ENCODE peak calls at places on chromosomes 6 and 20, in seven cellular contexts. One of them, this sample, is unnamed.

GRCh38 chr6:42898891-42899361 is 16.9 kb upstream of the PTCRA start:
- DNase-seq in endothelial cell of umbilical vein: peak; percentile 64
- DNase-seq in breast epithelium: no peak
- DNase-seq in H1: peak; percentile 88
- DNase-seq in GM12891: no peak
- DNase-seq in HepG2: peak; percentile 74
- DNase-seq in sigmoid colon: peak; percentile 85
- DNase-seq in this sample: no peak

GRCh38 chr20:2521369-2522305 is 12.9 kb upstream of the ZNF343 start:
- DNase-seq in endothelial cell of umbilical vein: peak; percentile 51
- DNase-seq in breast epithelium: no peak
- DNase-seq in H1: peak; percentile 78
- DNase-seq in GM12891: no peak
- DNase-seq in HepG2: peak; percentile 45
- DNase-seq in sigmoid colon: no peak
- DNase-seq in this sample: no peak

GRCh38 chr6:145929037-145929633 is 35.0 kb downstream of the SHPRH start:
- DNase-seq in endothelial cell of umbilical vein: peak; percentile 53
- DNase-seq in breast epithelium: no peak
- DNase-seq in H1: no peak
- DNase-seq in GM12891: no peak
- DNase-seq in HepG2: peak; percentile 49
- DNase-seq in sigmoid colon: no peak
- DNase-seq in this sample: no peak

GRCh38 chr6:127554435-127555006 is 22.5 kb upstream of the C6orf58 start:
- DNase-seq in endothelial cell of umbilical vein: peak; percentile 27
- DNase-seq in breast epithelium: no peak
- DNase-seq in H1: no peak
- DNase-seq in GM12891: no peak
- DNase-seq in HepG2: peak; percentile 46
- DNase-seq in sigmoid colon: no peak
- DNase-seq in this sample: no peak

GRCh38 chr6:160013987-160014868 is 45.3 kb downstream of the IGF2R start:
- DNase-seq in endothelial cell of umbilical vein: no peak
- DNase-seq in breast epithelium: no peak
- DNase-seq in H1: no peak
- DNase-seq in GM12891: no peak
- DNase-seq in HepG2: peak; percentile 16
- DNase-seq in sigmoid colon: no peak
- DNase-seq in this sample: no peak

GRCh38 chr6:104796031-104796785 is 63.5 kb downstream of the HACE1 start:
- DNase-seq in endothelial cell of umbilical vein: no peak
- DNase-seq in breast epithelium: no peak
- DNase-seq in H1: no peak
- DNase-seq in GM12891: no peak
- DNase-seq in HepG2: no peak
- DNase-seq in sigmoid colon: no peak
- DNase-seq in this sample: no peak

GRCh38 chr6:107070686-107071085 is 42.7 kb downstream of the MTRES1 start:
- DNase-seq in endothelial cell of umbilical vein: no peak
- DNase-seq in breast epithelium: no peak
- DNase-seq in H1: no peak
- DNase-seq in GM12891: no peak
- DNase-seq in HepG2: no peak
- DNase-seq in sigmoid colon: no peak
- DNase-seq in this sample: no peak

GRCh38 chr6:33761922-33762629 is 15.4 kb upstream of the IP6K3 start:
- DNase-seq in endothelial cell of umbilical vein: peak; percentile 28
- DNase-seq in breast epithelium: peak; percentile 66
- DNase-seq in H1: peak; percentile 75
- DNase-seq in GM12891: peak; percentile 50
- DNase-seq in HepG2: peak; percentile 87
- DNase-seq in sigmoid colon: peak; percentile 88
- DNase-seq in this sample: no peak

GRCh38 chr6:127514396-127515227 is 4.5 kb downstream of the MTCL3 start:
- DNase-seq in endothelial cell of umbilical vein: no peak
- DNase-seq in breast epithelium: no peak
- DNase-seq in H1: peak; percentile 71
- DNase-seq in GM12891: no peak
- DNase-seq in HepG2: no peak
- DNase-seq in sigmoid colon: no peak
- DNase-seq in this sample: no peak

GRCh38 chr6:152636675-152637421 is at the start of gene SYNE1:
- DNase-seq in endothelial cell of umbilical vein: no peak
- DNase-seq in breast epithelium: no peak
- DNase-seq in H1: peak; percentile 72
- DNase-seq in GM12891: no peak
- DNase-seq in HepG2: no peak
- DNase-seq in sigmoid colon: peak; percentile 68
- DNase-seq in this sample: peak; percentile 29

GRCh38 chr6:130964289-130964688 is 98.8 kb downstream of the EPB41L2 start:
- DNase-seq in endothelial cell of umbilical vein: no peak
- DNase-seq in breast epithelium: no peak
- DNase-seq in H1: no peak
- DNase-seq in GM12891: no peak
- DNase-seq in HepG2: no peak
- DNase-seq in sigmoid colon: no peak
- DNase-seq in this sample: no peak

GRCh38 chr6:48144024-48144423 is 33.0 kb upstream of the PTCHD4 start:
- DNase-seq in endothelial cell of umbilical vein: no peak
- DNase-seq in breast epithelium: no peak
- DNase-seq in H1: no peak
- DNase-seq in GM12891: no peak
- DNase-seq in HepG2: no peak
- DNase-seq in sigmoid colon: no peak
- DNase-seq in this sample: no peak

GRCh38 chr20:37500311-37500710 is 20.7 kb upstream of the NNAT start:
- DNase-seq in endothelial cell of umbilical vein: no peak
- DNase-seq in breast epithelium: no peak
- DNase-seq in H1: no peak
- DNase-seq in GM12891: no peak
- DNase-seq in HepG2: no peak
- DNase-seq in sigmoid colon: peak; percentile 37
- DNase-seq in this sample: no peak

GRCh38 chr6:2714359-2714895 is 36.3 kb downstream of the MYLK4 start:
- DNase-seq in endothelial cell of umbilical vein: peak; percentile 80
- DNase-seq in breast epithelium: no peak
- DNase-seq in H1: no peak
- DNase-seq in GM12891: no peak
- DNase-seq in HepG2: no peak
- DNase-seq in sigmoid colon: no peak
- DNase-seq in this sample: no peak

GRCh38 chr6:83371428-83371827 is 59.4 kb downstream of the ME1 start:
- DNase-seq in endothelial cell of umbilical vein: peak; percentile 45
- DNase-seq in breast epithelium: no peak
- DNase-seq in H1: no peak
- DNase-seq in GM12891: no peak
- DNase-seq in HepG2: no peak
- DNase-seq in sigmoid colon: no peak
- DNase-seq in this sample: no peak

GRCh38 chr6:30687659-30688431 is 1.4 kb upstream of the PPP1R18 start:
- DNase-seq in endothelial cell of umbilical vein: no peak
- DNase-seq in breast epithelium: no peak
- DNase-seq in H1: no peak
- DNase-seq in GM12891: no peak
- DNase-seq in HepG2: no peak
- DNase-seq in sigmoid colon: peak; percentile 73
- DNase-seq in this sample: no peak

GRCh38 chr6:148746363-148747144 is at the start of gene UST:
- DNase-seq in endothelial cell of umbilical vein: peak; percentile 60
- DNase-seq in breast epithelium: peak; percentile 68
- DNase-seq in H1: peak; percentile 82
- DNase-seq in GM12891: no peak
- DNase-seq in HepG2: no peak
- DNase-seq in sigmoid colon: peak; percentile 96
- DNase-seq in this sample: peak; percentile 41

GRCh38 chr20:24034820-24035219 is 46.2 kb upstream of the GGTLC1 start:
- DNase-seq in endothelial cell of umbilical vein: no peak
- DNase-seq in breast epithelium: no peak
- DNase-seq in H1: no peak
- DNase-seq in GM12891: no peak
- DNase-seq in HepG2: peak; percentile 78
- DNase-seq in sigmoid colon: no peak
- DNase-seq in this sample: no peak

GRCh38 chr6:163814494-163815364 is 400.2 kb downstream of the QKI start:
- DNase-seq in endothelial cell of umbilical vein: no peak
- DNase-seq in breast epithelium: no peak
- DNase-seq in H1: no peak
- DNase-seq in GM12891: peak; percentile 28
- DNase-seq in HepG2: no peak
- DNase-seq in sigmoid colon: no peak
- DNase-seq in this sample: no peak

GRCh38 chr6:66396549-66396948 is 689.5 kb upstream of the EYS start:
- DNase-seq in endothelial cell of umbilical vein: no peak
- DNase-seq in breast epithelium: no peak
- DNase-seq in H1: no peak
- DNase-seq in GM12891: no peak
- DNase-seq in HepG2: no peak
- DNase-seq in sigmoid colon: no peak
- DNase-seq in this sample: no peak

GRCh38 chr20:10119336-10119735 is 84.5 kb downstream of the ANKEF1 start:
- DNase-seq in endothelial cell of umbilical vein: no peak
- DNase-seq in breast epithelium: no peak
- DNase-seq in H1: no peak
- DNase-seq in GM12891: no peak
- DNase-seq in HepG2: no peak
- DNase-seq in sigmoid colon: no peak
- DNase-seq in this sample: no peak

DNA sequence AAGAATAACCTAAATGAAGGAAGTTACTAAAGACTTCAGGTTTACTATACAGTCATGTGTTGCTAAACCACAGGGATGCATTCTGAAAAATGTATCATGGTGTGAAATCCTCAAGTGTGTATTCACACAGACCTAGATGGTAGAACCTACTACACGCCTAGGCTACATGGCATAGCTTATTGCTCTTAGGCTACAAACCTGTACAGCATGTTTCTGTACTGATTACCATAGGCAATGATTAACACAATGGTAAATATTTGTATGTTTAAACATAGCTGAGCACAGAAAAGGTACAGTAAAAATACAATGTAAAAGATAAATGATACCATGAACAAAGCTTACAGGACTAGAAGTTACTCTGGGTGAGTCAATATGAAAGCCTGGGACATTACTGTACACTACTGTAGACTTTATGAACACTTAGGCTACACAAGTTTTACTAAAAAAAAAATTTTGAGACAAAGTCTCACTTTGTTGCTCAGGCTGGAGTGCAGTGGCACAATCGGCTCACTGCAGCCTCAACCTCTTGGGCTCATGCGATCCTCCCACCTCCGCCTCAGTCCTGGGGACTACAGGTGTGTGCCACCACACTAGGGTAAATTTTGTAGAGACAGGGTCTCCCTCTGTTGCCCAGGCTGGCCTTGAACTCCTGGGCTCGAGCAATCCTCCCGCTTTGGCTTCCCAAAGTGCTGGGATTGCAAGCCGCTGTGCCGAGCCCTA is 36.0 kb downstream of the ADNP start:
- DNase-seq in endothelial cell of umbilical vein: no peak
- DNase-seq in breast epithelium: no peak
- DNase-seq in H1: no peak
- DNase-seq in GM12891: no peak
- DNase-seq in HepG2: peak; percentile 86
- DNase-seq in sigmoid colon: no peak
- DNase-seq in this sample: no peak
- TF ChIP-seq POLR2AphosphoS5 in endothelial cell of umbilical vein: no peak
- TF ChIP-seq POLR2AphosphoS5 in breast epithelium: no peak
- TF ChIP-seq POLR2AphosphoS5 in H1: peak; percentile 16
- TF ChIP-seq POLR2AphosphoS5 in GM12891: peak; percentile 40
- TF ChIP-seq POLR2AphosphoS5 in HepG2: no peak
- TF ChIP-seq POLR2AphosphoS5 in sigmoid colon: no peak
- TF ChIP-seq POLR2AphosphoS5 in this sample: peak; percentile 25

GRCh38 chr20:48724891-48725588 is 102.8 kb downstream of the PREX1 start:
- DNase-seq in endothelial cell of umbilical vein: no peak
- DNase-seq in breast epithelium: no peak
- DNase-seq in H1: no peak
- DNase-seq in GM12891: no peak
- DNase-seq in HepG2: no peak
- DNase-seq in sigmoid colon: peak; percentile 41
- DNase-seq in this sample: no peak
- TF ChIP-seq POLR2A in endothelial cell of umbilical vein: no peak
- TF ChIP-seq POLR2A in breast epithelium: no peak
- TF ChIP-seq POLR2A in H1: no peak
- TF ChIP-seq POLR2A in GM12891: no peak
- TF ChIP-seq POLR2A in HepG2: no peak
- TF ChIP-seq POLR2A in sigmoid colon: no peak
- TF ChIP-seq POLR2A in this sample: no peak

DNA sequence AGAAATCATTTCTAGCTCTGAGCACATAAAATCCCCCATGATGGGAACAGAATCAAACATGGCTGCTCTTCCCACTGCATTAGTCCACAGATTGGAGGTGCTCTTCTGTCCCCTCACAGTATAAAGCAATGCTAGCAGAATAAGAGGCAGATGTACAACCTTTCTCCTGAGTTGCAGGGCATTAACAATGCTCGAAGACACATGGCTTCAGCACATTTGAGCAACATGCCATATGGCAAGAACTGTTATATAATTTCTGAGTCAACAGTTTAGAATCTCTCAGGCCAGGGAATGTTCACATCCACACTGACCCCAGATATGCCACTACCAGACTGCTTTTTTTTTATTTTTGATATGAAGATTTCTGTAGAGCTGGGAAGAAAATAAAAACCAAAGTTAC is 119.6 kb downstream of the KIF13A start:
- DNase-seq in endothelial cell of umbilical vein: peak; percentile 64
- DNase-seq in breast epithelium: no peak
- DNase-seq in H1: no peak
- DNase-seq in GM12891: no peak
- DNase-seq in HepG2: peak; percentile 27
- DNase-seq in sigmoid colon: no peak
- DNase-seq in this sample: no peak
- TF ChIP-seq POLR2AphosphoS5 in endothelial cell of umbilical vein: peak; percentile 35
- TF ChIP-seq POLR2AphosphoS5 in breast epithelium: no peak
- TF ChIP-seq POLR2AphosphoS5 in H1: no peak
- TF ChIP-seq POLR2AphosphoS5 in GM12891: no peak
- TF ChIP-seq POLR2AphosphoS5 in HepG2: no peak
- TF ChIP-seq POLR2AphosphoS5 in sigmoid colon: no peak
- TF ChIP-seq POLR2AphosphoS5 in this sample: no peak

GRCh38 chr20:62620624-62621023 is 21.7 kb upstream of the SLCO4A1 start:
- DNase-seq in endothelial cell of umbilical vein: no peak
- DNase-seq in breast epithelium: no peak
- DNase-seq in H1: no peak
- DNase-seq in GM12891: no peak
- DNase-seq in HepG2: no peak
- DNase-seq in sigmoid colon: no peak
- DNase-seq in this sample: no peak

GRCh38 chr20:62621251-62622110 is 20.8 kb upstream of the SLCO4A1 start:
- DNase-seq in endothelial cell of umbilical vein: no peak
- DNase-seq in breast epithelium: no peak
- DNase-seq in H1: no peak
- DNase-seq in GM12891: no peak
- DNase-seq in HepG2: no peak
- DNase-seq in sigmoid colon: no peak
- DNase-seq in this sample: no peak

GRCh38 chr20:62617711-62618483 is 24.4 kb upstream of the SLCO4A1 start:
- DNase-seq in endothelial cell of umbilical vein: peak; percentile 55
- DNase-seq in breast epithelium: no peak
- DNase-seq in H1: no peak
- DNase-seq in GM12891: no peak
- DNase-seq in HepG2: peak; percentile 35
- DNase-seq in sigmoid colon: peak; percentile 81
- DNase-seq in this sample: peak; percentile 58

GRCh38 chr20:62616728-62617621 is 25.3 kb upstream of the SLCO4A1 start:
- DNase-seq in endothelial cell of umbilical vein: peak; percentile 75
- DNase-seq in breast epithelium: no peak
- DNase-seq in H1: peak; percentile 83
- DNase-seq in GM12891: peak; percentile 89
- DNase-seq in HepG2: peak; percentile 71
- DNase-seq in sigmoid colon: peak; percentile 88
- DNase-seq in this sample: peak; percentile 92

GRCh38 chr20:62618622-62619529 is 23.4 kb upstream of the SLCO4A1 start:
- DNase-seq in endothelial cell of umbilical vein: no peak
- DNase-seq in breast epithelium: no peak
- DNase-seq in H1: no peak
- DNase-seq in GM12891: no peak
- DNase-seq in HepG2: no peak
- DNase-seq in sigmoid colon: no peak
- DNase-seq in this sample: peak; percentile 69
- TF ChIP-seq POLR2A in endothelial cell of umbilical vein: no peak
- TF ChIP-seq POLR2A in breast epithelium: no peak
- TF ChIP-seq POLR2A in H1: no peak
- TF ChIP-seq POLR2A in GM12891: no peak
- TF ChIP-seq POLR2A in HepG2: no peak
- TF ChIP-seq POLR2A in sigmoid colon: no peak
- TF ChIP-seq POLR2A in this sample: no peak